ENCODE peak calls at places on chromosome 21, in nine cellular contexts. W is SK-N-SH, Z is GM23338, Q is breast epithelium, O is stomach, J is HCT116, P is suprapubic skin, R is sigmoid colon, G is spleen. D is an unnamed sample.

GRCh38 chr21:31924548-31924947 is 51.7 kb downstream of the HUNK start:
- DNase-seq in W (no peak), Z (no peak), Q (no peak), O (no peak), J (no peak), P (no peak), R (no peak), G (no peak), D (no peak)

GRCh38 chr21:14686466-14687276 is 140.6 kb upstream of the SAMSN1 start:
- DNase-seq in W (no peak), Z (no peak), Q (no peak), O (no peak), J (no peak), P (no peak), R (no peak), G (peak), D (no peak)

GRCh38 chr21:41610042-41610839 is 102.3 kb upstream of the TMPRSS2 start:
- DNase-seq in W (peak), Z (peak), Q (peak), O (peak), J (peak), P (no peak), R (peak), G (no peak), D (peak)

GRCh38 chr21:44285102-44285501 is 574 bp upstream of the AIRE start:
- DNase-seq in W (no peak), Z (no peak), Q (no peak), O (no peak), J (no peak), P (no peak), R (no peak), G (peak), D (no peak)

GRCh38 chr21:32215306-32215685 is 63.6 kb downstream of the MIS18A start:
- DNase-seq in W (no peak), Z (no peak), Q (no peak), O (no peak), J (no peak), P (no peak), R (no peak), G (no peak), D (no peak)

GRCh38 chr21:42107881-42108553 is 36.9 kb downstream of the UMODL1 start:
- DNase-seq in W (peak), Z (peak), Q (no peak), O (peak), J (no peak), P (no peak), R (no peak), G (peak), D (peak)

GRCh38 chr21:17821121-17821520 is 2.0 kb upstream of the C21orf91 start:
- DNase-seq in W (no peak), Z (no peak), Q (no peak), O (no peak), J (no peak), P (no peak), R (no peak), G (no peak), D (no peak)

GRCh38 chr21:27649323-27649722 is 682.4 kb upstream of the ADAMTS5 start:
- DNase-seq in W (no peak), Z (no peak), Q (no peak), O (no peak), J (no peak), P (no peak), R (no peak), G (no peak), D (no peak)

GRCh38 chr21:25735895-25736597 is 1.3 kb downstream of the GABPA start:
- DNase-seq in W (no peak), Z (peak), Q (no peak), O (no peak), J (no peak), P (no peak), R (no peak), G (no peak), D (no peak)

GRCh38 chr21:27582246-27582945 is 615.5 kb upstream of the ADAMTS5 start:
- DNase-seq in W (no peak), Z (no peak), Q (no peak), O (no peak), J (no peak), P (no peak), R (no peak), G (no peak), D (no peak)

GRCh38 chr21:15667824-15668223 is 62.0 kb upstream of the USP25 start:
- DNase-seq in W (no peak), Z (no peak), Q (no peak), O (no peak), J (no peak), P (no peak), R (no peak), G (no peak), D (no peak)

GRCh38 chr21:33362044-33362555 is 37.3 kb downstream of the IFNAR1 start:
- DNase-seq in W (no peak), Z (peak), Q (no peak), O (peak), J (no peak), P (peak), R (no peak), G (peak), D (no peak)

GRCh38 chr21:32770514-32771133 is 931 bp downstream of the PAXBP1 start:
- DNase-seq in W (no peak), Z (no peak), Q (no peak), O (no peak), J (no peak), P (no peak), R (no peak), G (no peak), D (no peak)

GRCh38 chr21:18041012-18041411 is 203.6 kb upstream of the CHODL start:
- DNase-seq in W (peak), Z (peak), Q (no peak), O (no peak), J (no peak), P (no peak), R (no peak), G (no peak), D (no peak)

GRCh38 chr21:26443291-26443690 is 129.8 kb downstream of the CYYR1 start:
- DNase-seq in W (no peak), Z (no peak), Q (no peak), O (no peak), J (no peak), P (no peak), R (no peak), G (no peak), D (no peak)

GRCh38 chr21:36452281-36452680 is 27.6 kb downstream of the CLDN14 start:
- DNase-seq in W (no peak), Z (no peak), Q (no peak), O (no peak), J (no peak), P (no peak), R (no peak), G (no peak), D (no peak)

GRCh38 chr21:42793774-42794173 is 85.6 kb downstream of the WDR4 start:
- DNase-seq in W (no peak), Z (peak), Q (no peak), O (no peak), J (no peak), P (no peak), R (no peak), G (peak), D (no peak)

GRCh38 chr21:15788847-15789548 is 59.2 kb downstream of the USP25 start:
- DNase-seq in W (no peak), Z (no peak), Q (no peak), O (no peak), J (no peak), P (no peak), R (no peak), G (no peak), D (no peak)

GRCh38 chr21:16554522-16554921 is 824.7 kb downstream of the USP25 start:
- DNase-seq in W (peak), Z (no peak), Q (no peak), O (no peak), J (no peak), P (no peak), R (no peak), G (no peak), D (no peak)

GRCh38 chr21:36902793-36903192 is 63.7 kb downstream of the HLCS start:
- DNase-seq in W (no peak), Z (peak), Q (no peak), O (no peak), J (no peak), P (no peak), R (no peak), G (no peak), D (no peak)

GRCh38 chr21:32001390-32001789 is 128.6 kb downstream of the HUNK start:
- DNase-seq in W (no peak), Z (no peak), Q (no peak), O (no peak), J (no peak), P (no peak), R (no peak), G (no peak), D (no peak)

GRCh38 chr21:9767592-9768375 is 753.6 kb upstream of the TPTE start:
- DNase-seq in W (peak), Z (no peak), Q (no peak), O (no peak), J (no peak), P (peak), R (no peak), G (no peak), D (no peak)

GRCh38 chr21:41361053-41361785 is 608 bp upstream of the MX2 start:
- DNase-seq in W (no peak), Z (no peak), Q (peak), O (no peak), J (no peak), P (no peak), R (no peak), G (peak), D (no peak)

GRCh38 chr21:43305336-43305665 is 121.6 kb downstream of the SIK1 start:
- DNase-seq in W (no peak), Z (no peak), Q (no peak), O (no peak), J (no peak), P (no peak), R (peak), G (peak), D (no peak)

GRCh38 chr21:42609806-42610205 is 43.6 kb upstream of the PDE9A start:
- DNase-seq in W (no peak), Z (no peak), Q (peak), O (no peak), J (no peak), P (peak), R (no peak), G (no peak), D (no peak)

GRCh38 chr21:31088196-31088751 is 50.0 kb upstream of the KRTAP19-8 start:
- DNase-seq in W (no peak), Z (peak), Q (no peak), O (no peak), J (no peak), P (no peak), R (no peak), G (no peak), D (no peak)

GRCh38 chr21:17829472-17829871 is 10.3 kb upstream of the C21orf91 start:
- DNase-seq in W (no peak), Z (no peak), Q (no peak), O (no peak), J (no peak), P (no peak), R (no peak), G (no peak), D (no peak)

GRCh38 chr21:32304998-32305397 is 6.3 kb downstream of the MRAP start:
- DNase-seq in W (no peak), Z (no peak), Q (no peak), O (no peak), J (no peak), P (peak), R (no peak), G (no peak), D (no peak)

GRCh38 chr21:41973427-41973831 is 19.6 kb upstream of the C2CD2 start:
- DNase-seq in W (no peak), Z (no peak), Q (no peak), O (peak), J (no peak), P (peak), R (no peak), G (peak), D (no peak)

GRCh38 chr21:33028759-33029511 is 3.2 kb downstream of the OLIG2 start:
- DNase-seq in W (no peak), Z (peak), Q (no peak), O (no peak), J (no peak), P (no peak), R (peak), G (no peak), D (no peak)

DNA sequence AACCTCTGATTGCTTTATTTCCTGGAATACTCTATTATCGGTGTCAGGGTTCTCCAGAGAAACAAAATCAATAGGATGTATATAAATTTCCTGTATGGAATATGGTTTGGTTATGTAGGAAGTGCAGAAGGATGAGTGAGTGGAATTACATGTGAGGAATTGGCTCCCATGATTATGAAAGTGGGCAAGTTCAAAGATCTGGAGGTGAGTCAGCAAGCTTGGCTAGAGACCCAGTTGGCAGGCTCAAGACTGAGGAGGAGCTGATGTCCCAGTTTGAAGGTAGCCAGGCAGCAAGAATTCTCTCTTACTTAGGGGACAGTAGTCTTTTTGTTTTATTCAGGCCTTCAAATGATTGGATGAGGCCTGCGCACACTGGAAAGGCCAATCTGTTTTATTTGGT is 57.5 kb downstream of the MAP3K7CL start:
- DNase-seq in W (no peak), Z (no peak), Q (no peak), O (no peak), J (peak), P (no peak), R (peak), G (no peak), D (no peak)
- TF ChIP-seq POLR2AphosphoS5 in W (peak), Z (no peak), Q (no peak), O (no peak), J (no peak), P (no peak), R (peak), G (no peak), D (no peak)

GRCh38 chr21:38329176-38329575 is 72.4 kb downstream of the KCNJ15 start:
- DNase-seq in W (no peak), Z (no peak), Q (no peak), O (no peak), J (no peak), P (no peak), R (no peak), G (no peak), D (no peak)

GRCh38 chr21:38330671-38331070 is 73.9 kb downstream of the KCNJ15 start:
- DNase-seq in W (no peak), Z (no peak), Q (no peak), O (no peak), J (no peak), P (no peak), R (no peak), G (no peak), D (no peak)

GRCh38 chr21:38337793-38338192 is 81.0 kb downstream of the KCNJ15 start:
- DNase-seq in W (no peak), Z (no peak), Q (no peak), O (no peak), J (no peak), P (peak), R (no peak), G (no peak), D (no peak)

GRCh38 chr21:38334866-38335265 is 78.1 kb downstream of the KCNJ15 start:
- DNase-seq in W (no peak), Z (no peak), Q (no peak), O (no peak), J (no peak), P (no peak), R (no peak), G (no peak), D (no peak)

DNA sequence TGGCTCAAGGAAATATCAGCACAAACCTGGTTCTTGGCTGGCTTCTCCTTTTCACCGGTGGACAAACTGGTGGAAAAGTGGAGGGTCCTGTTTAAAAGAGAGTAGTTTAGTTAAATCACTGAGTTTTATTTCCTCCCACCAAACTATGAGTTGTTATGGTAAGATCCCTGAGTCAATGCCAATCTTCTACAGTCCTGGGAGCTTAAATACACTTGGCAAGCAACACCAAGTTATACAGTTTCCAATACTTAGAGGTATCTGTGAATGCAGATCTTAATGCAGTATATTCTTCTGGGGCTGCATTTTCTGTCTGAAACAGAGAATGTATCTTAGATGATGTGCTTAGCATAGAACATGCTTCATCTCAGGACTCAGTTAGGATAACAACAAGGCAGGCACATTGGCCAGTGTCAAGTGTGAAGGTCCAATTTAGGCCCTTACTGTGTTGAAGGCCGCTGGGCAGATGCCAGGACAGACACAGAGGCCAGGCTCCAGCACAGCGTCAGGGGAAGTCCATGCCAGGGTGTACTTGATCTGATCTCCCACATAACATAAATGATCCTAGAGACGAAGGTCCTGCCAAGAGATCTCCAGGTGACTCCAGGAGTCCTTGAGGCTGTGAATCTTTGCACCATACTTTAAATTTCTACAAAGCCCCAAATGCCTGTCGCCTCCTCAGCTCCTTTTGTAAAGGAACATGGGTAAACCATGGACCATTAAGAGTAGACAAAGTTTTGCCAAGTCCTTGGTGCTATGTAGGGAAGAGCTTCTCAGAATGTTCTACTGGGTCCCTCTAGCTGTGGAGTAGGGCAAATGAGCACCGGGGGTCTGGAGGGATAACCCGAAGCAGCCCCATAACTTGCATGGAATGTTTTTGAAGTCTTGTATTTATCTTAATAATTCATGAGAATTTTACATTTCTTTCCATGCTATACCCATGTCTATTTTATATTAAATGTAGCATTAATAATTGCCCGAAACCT is 76.8 kb downstream of the KCNJ15 start:
- DNase-seq in W (no peak), Z (peak), Q (no peak), O (no peak), J (no peak), P (no peak), R (no peak), G (no peak), D (no peak)
- TF ChIP-seq POLR2AphosphoS5 in W (no peak), Z (no peak), Q (no peak), O (no peak), J (no peak), P (no peak), R (no peak), G (no peak), D (no peak)

GRCh38 chr21:39386194-39386593 is 37.3 kb upstream of the HMGN1 start:
- DNase-seq in W (no peak), Z (no peak), Q (no peak), O (peak), J (no peak), P (no peak), R (peak), G (peak), D (no peak)

GRCh38 chr21:39388038-39388810 is 39.3 kb upstream of the HMGN1 start:
- DNase-seq in W (peak), Z (peak), Q (peak), O (peak), J (peak), P (peak), R (peak), G (peak), D (peak)

GRCh38 chr21:39388811-39389155 is 39.9 kb upstream of the HMGN1 start:
- DNase-seq in W (no peak), Z (no peak), Q (no peak), O (no peak), J (no peak), P (no peak), R (no peak), G (no peak), D (no peak)

GRCh38 chr21:39386899-39387298 is 38.0 kb upstream of the HMGN1 start:
- DNase-seq in W (no peak), Z (no peak), Q (no peak), O (no peak), J (no peak), P (no peak), R (no peak), G (no peak), D (no peak)

DNA sequence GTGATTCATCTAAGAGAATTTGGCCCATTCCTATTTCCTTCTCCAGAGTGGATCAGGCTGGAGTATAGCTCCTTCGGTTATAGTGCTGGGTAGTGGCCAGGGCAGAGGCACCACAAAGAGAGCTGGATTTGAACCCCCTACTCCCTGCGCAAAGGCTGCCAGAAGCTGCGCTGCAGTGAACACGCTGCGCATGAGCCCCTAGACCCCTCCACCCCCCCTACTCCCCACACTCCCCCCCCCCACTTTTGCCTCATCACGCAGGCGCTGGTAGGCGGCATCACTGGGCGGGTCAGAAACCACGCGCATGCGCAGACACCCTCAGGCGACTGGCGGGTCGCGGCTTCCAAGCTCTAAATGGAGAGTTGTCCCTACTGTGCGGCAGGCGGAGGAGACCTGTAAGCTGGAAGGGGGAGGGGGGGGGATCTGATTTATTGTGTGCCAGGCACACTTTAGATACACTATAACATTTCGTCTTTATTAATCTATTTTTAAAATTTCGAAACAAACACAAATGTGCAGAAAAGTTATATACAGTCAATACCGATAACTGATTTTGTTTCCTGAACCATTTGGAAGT is 38.7 kb upstream of the HMGN1 start:
- DNase-seq in W (peak), Z (peak), Q (peak), O (peak), J (peak), P (peak), R (peak), G (peak), D (peak)
- TF ChIP-seq POLR2AphosphoS5 in W (peak), Z (peak), Q (peak), O (no peak), J (no peak), P (no peak), R (peak), G (peak), D (no peak)

GRCh38 chr21:34558960-34559631 is 47.1 kb upstream of the KCNE1 start:
- DNase-seq in W (no peak), Z (no peak), Q (no peak), O (no peak), J (no peak), P (no peak), R (no peak), G (no peak), D (no peak)
- TF ChIP-seq POLR2AphosphoS5 in W (no peak), Z (no peak), Q (no peak), O (no peak), J (no peak), P (no peak), R (no peak), G (no peak), D (no peak)

GRCh38 chr21:34557261-34557660 is 45.3 kb upstream of the KCNE1 start:
- DNase-seq in W (no peak), Z (no peak), Q (no peak), O (no peak), J (no peak), P (no peak), R (no peak), G (no peak), D (no peak)
- TF ChIP-seq POLR2AphosphoS5 in W (no peak), Z (no peak), Q (no peak), O (no peak), J (no peak), P (no peak), R (no peak), G (no peak), D (no peak)

D was measured in GM12891.